ENCODE peak calls at places on chromosomes 5 and 9, in ten cellular contexts. Y, T, P, H, E, X, C, N, U and V are unnamed samples.

GRCh38 chr5:60473654-60474053 is 226.3 kb downstream of the DEPDC1B start:
- DNase-seq in H (no peak), Y (no peak), T (no peak), E (no peak), X (no peak), P (no peak), U (no peak), N (no peak), C (no peak), V (no peak)

GRCh38 chr5:115430374-115430773 is 114.2 kb downstream of the FEM1C start:
- DNase-seq in X (no peak), T (no peak), C (no peak), Y (peak), N (no peak), E (no peak), P (no peak), U (no peak), H (no peak), V (no peak)

GRCh38 chr5:77103457-77103856 is 16.4 kb upstream of the ZBED3 start:
- DNase-seq in X (no peak), E (no peak), T (no peak), C (no peak), H (no peak), N (no peak), Y (no peak), U (no peak), P (no peak), V (no peak)

GRCh38 chr9:98255064-98255577 is 328 bp downstream of the TBC1D2 start:
- DNase-seq in U (no peak), C (no peak), N (no peak), P (peak), T (no peak), Y (peak), E (no peak), H (peak), X (no peak), V (peak)

GRCh38 chr9:9790216-9790872 is 822.5 kb downstream of the PTPRD start:
- DNase-seq in N (no peak), X (no peak), P (peak), H (peak), U (no peak), E (no peak), T (peak), Y (peak), C (no peak), V (no peak)

GRCh38 chr9:83039303-83039702 is 23.6 kb downstream of the RASEF start:
- DNase-seq in P (no peak), H (no peak), E (no peak), U (no peak), X (no peak), C (no peak), Y (no peak), N (no peak), T (no peak), V (no peak)

GRCh38 chr5:56195016-56195415 is 38.1 kb downstream of the ANKRD55 start:
- DNase-seq in U (no peak), C (no peak), P (no peak), N (no peak), E (no peak), T (no peak), H (no peak), Y (no peak), X (no peak), V (no peak)

GRCh38 chr5:16819522-16820167 is 116.4 kb downstream of the MYO10 start:
- DNase-seq in C (no peak), U (no peak), H (peak), X (no peak), T (no peak), P (peak), N (no peak), E (no peak), Y (peak), V (peak)

GRCh38 chr5:149448831-149449714 is 70.0 kb upstream of the IL17B start:
- DNase-seq in C (no peak), E (no peak), P (peak), X (no peak), N (no peak), Y (no peak), H (no peak), U (no peak), T (no peak), V (no peak)

GRCh38 chr5:131252824-131253171 is 11.1 kb upstream of the CDC42SE2 start:
- DNase-seq in N (peak), T (peak), H (no peak), U (peak), P (no peak), C (peak), Y (no peak), X (peak), E (peak), V (no peak)

GRCh38 chr5:8394965-8395364 is 526.0 kb downstream of the MTRR start:
- DNase-seq in H (no peak), N (no peak), C (no peak), P (no peak), U (no peak), T (no peak), X (no peak), Y (no peak), E (no peak), V (no peak)

GRCh38 chr5:141866111-141866510 is 12.1 kb downstream of the PCDH1 start:
- DNase-seq in U (no peak), H (no peak), T (no peak), X (no peak), C (no peak), N (no peak), P (no peak), E (no peak), Y (peak), V (no peak)

GRCh38 chr9:128706045-128706444 is 3.7 kb downstream of the PKN3 start:
- DNase-seq in H (no peak), E (no peak), N (no peak), X (peak), Y (no peak), U (no peak), T (no peak), P (no peak), C (peak), V (no peak)

GRCh38 chr9:127981559-127982121 is 851 bp upstream of the EEIG1 start:
- DNase-seq in X (no peak), N (peak), H (no peak), Y (no peak), C (no peak), E (no peak), P (no peak), U (no peak), T (no peak), V (no peak)

GRCh38 chr9:121886759-121887485 is 206.2 kb downstream of the TTLL11 start:
- DNase-seq in H (peak), X (no peak), T (no peak), E (no peak), U (no peak), N (no peak), C (no peak), Y (no peak), P (no peak), V (no peak)

DNA sequence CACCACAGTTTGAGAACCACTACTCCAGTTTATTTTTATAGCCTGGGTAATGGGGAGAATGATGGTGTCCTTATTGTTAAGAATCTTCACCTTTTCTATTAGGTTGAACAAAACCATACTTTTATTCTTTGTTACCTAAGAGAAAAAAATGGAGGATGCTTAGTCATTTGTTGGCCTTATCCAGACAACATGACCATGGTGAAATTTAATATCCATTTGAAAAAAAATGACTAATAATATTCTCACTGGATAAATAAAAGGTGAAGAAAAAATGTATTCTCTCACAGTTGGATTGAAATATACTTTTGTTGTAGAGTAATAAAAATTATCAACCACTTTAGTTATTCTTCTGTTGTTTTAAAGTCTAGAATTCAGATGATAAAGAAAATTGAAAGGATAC is 5.8 kb upstream of the CCNH start:
- DNase-seq in P (no peak), H (no peak), E (no peak), X (no peak), Y (peak), N (no peak), C (no peak), U (no peak), T (no peak), V (no peak)
- TF ChIP-seq CTCF in P (no peak), H (no peak), E (no peak), X (no peak), Y (no peak), N (no peak), C (no peak), U (no peak), T (no peak), V (no peak)

DNA sequence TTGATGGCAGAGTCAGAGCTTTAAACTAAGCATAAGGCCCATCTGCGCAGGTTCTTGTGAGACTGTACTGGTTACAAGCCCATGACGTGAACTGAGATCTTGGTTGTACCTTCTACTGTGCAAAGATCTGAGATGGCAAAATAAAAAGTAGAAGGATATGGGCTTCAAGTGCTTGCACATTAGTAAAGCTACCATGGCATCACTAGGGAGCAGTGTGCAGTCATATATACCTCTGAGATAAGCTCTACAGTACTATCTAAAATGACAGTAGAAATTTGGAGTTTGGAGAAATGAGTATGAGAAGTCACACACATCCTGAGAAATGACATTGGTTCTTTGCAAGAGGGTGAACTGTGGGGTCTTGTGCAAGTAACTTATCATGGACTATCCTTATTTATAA is 408.2 kb upstream of the PRR16 start:
- DNase-seq in Y (peak), N (no peak), H (peak), X (no peak), E (no peak), U (no peak), T (no peak), C (no peak), P (peak), V (peak)
- TF ChIP-seq CTCF in Y (peak), N (peak), H (peak), X (peak), E (no peak), U (peak), T (no peak), C (peak), P (peak), V (peak)

GRCh38 chr5:119651496-119651895 is 22.1 kb downstream of the FAM170A start:
- DNase-seq in H (no peak), U (no peak), X (no peak), C (no peak), N (no peak), E (no peak), T (no peak), P (no peak), Y (no peak), V (no peak)
- TF ChIP-seq CTCF in H (no peak), U (no peak), X (no peak), C (no peak), N (no peak), E (no peak), T (no peak), P (no peak), Y (no peak), V (no peak)

DNA sequence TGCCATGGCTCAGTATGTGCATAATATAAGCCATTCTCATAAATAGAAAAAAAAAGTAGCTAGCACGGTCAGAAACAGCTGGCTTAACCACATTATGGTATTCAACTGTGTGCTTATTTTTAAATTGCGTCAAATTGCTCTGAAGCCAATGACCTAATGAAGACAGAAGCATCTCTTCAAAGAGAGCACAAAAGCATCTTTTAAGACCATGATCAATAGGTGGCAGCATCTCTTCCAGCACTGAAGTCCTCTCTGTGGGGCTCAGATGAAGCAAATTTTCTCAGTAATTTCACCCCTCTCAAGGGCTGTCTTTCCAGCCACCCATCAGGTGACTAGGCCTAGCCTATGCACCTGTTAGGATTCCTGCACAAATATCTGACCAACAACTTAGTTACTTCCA is 251.4 kb downstream of the GLIS3 start:
- DNase-seq in T (no peak), U (no peak), Y (peak), X (no peak), P (peak), E (no peak), H (peak), C (no peak), N (no peak), V (peak)
- TF ChIP-seq CTCF in T (no peak), U (peak), Y (peak), X (no peak), P (peak), E (no peak), H (peak), C (peak), N (no peak), V (peak)

DNA sequence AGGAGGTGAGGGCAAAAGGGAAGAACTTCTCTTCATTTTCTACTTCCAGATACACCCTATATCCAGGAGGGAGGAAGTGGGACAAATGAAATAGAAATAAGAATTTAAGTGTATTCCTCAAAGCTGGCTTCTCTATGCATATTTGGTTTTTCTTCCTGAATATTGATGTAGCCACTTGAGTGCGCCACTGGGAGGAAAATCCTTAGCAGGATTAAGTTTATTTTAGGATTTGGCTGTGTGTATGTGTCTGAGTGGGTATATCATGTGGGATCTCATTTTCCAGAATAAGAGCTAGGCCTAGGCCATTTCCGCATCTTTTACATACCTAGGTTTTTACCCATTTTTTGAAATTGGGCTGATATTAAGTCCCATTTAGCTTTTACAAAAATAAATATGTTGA is 42.5 kb downstream of the MAP1B start:
- DNase-seq in C (no peak), X (no peak), E (no peak), H (no peak), T (no peak), P (peak), Y (no peak), N (no peak), U (no peak), V (no peak)
- TF ChIP-seq CTCF in C (no peak), X (no peak), E (peak), H (peak), T (no peak), P (peak), Y (no peak), N (no peak), U (no peak), V (peak)

GRCh38 chr5:139283252-139284166 is 10.0 kb upstream of the MATR3 start:
- DNase-seq in X (no peak), T (no peak), Y (no peak), U (no peak), C (no peak), H (no peak), P (no peak), E (no peak), N (no peak), V (no peak)
- TF ChIP-seq CTCF in X (no peak), T (no peak), Y (no peak), U (no peak), C (no peak), H (no peak), P (no peak), E (no peak), N (no peak), V (no peak)

DNA sequence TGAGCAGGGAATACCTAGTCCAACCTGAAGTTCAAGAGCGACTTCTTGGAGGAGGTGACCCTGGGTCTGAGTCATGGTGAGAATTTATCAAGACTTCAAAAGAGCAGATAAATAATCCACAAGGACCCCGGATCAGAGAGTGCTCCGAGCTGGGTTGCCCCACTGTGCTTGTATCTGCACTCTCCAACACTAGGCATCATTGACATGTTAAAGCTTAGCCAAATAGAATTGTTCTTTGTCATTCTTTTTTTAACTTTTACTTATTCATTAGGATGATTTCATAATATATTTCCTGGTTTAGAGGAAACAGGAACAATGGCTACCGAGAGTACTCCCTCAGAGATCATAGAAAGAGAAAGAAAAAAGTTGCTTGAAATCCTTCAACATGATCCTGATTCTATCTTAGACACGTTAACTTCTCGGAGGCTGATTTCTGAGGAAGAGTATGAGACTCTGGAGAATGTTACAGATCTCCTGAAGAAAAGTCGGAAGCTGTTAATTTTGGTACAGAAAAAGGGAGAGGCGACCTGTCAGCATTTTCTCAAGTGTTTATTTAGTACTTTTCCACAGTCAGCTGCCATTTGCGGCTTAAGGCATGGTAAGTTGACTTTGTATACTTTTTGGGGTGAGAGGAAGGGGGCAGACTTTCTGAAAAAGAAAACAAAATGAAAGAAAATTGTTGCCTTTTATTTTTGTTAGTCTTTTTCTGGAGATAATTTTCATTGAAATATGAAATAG is at the start of gene CARD6:
- DNase-seq in Y (peak), E (no peak), H (peak), P (peak), T (peak), X (no peak), C (no peak), U (no peak), N (no peak), V (no peak)
- TF ChIP-seq CTCF in Y (no peak), E (no peak), H (no peak), P (no peak), T (no peak), X (no peak), C (no peak), U (no peak), N (no peak), V (peak)